ENCODE peak calls at places on chromosomes 12 and 14, in ten cellular contexts. Y is mesenchymal stem cell; B is Panc1; H is astrocyte; U is foreskin fibroblast; K is GM23248; P is AG04449; A is mucosa of descending colon; R is CD8-positive, alpha-beta memory T cell; Q is PC-3. J is an unnamed sample.

GRCh38 chr12:66166561-66166960 is 3.2 kb downstream of the TMBIM4 start:
- DNase-seq in H (no peak), K (no peak), R (no peak), A (no peak), Y (no peak), P (no peak), U (no peak), B (no peak), Q (no peak), J (no peak)

GRCh38 chr12:131137009-131137835 is 183.5 kb downstream of the ADGRD1 start:
- DNase-seq in P (no peak), R (no peak), A (no peak), H (no peak), B (no peak), Y (no peak), U (no peak), Q (no peak), K (no peak), J (no peak)

GRCh38 chr14:64198486-64198885 is 95.7 kb downstream of the ESR2 start:
- DNase-seq in U (no peak), Y (no peak), R (no peak), B (no peak), A (no peak), P (no peak), Q (no peak), K (no peak), H (no peak), J (no peak)

GRCh38 chr14:59189822-59190368 is 1.4 kb downstream of the DAAM1 start:
- DNase-seq in K (peak), P (peak), R (peak), B (peak), U (peak), A (peak), Q (peak), Y (peak), H (peak), J (peak)

GRCh38 chr12:31650927-31651326 is 8.6 kb upstream of the ETFBKMT start:
- DNase-seq in U (peak), H (no peak), Y (peak), R (no peak), A (no peak), B (no peak), Q (no peak), K (no peak), P (no peak), J (no peak)

GRCh38 chr14:32728957-32729356 is 209.7 kb upstream of the NPAS3 start:
- DNase-seq in B (no peak), A (no peak), H (no peak), P (no peak), Y (peak), U (no peak), K (no peak), Q (no peak), R (no peak), J (no peak)

GRCh38 chr14:99427632-99428315 is 52.9 kb downstream of the SETD3 start:
- DNase-seq in A (no peak), Q (no peak), R (no peak), B (no peak), P (peak), Y (peak), K (peak), H (peak), U (peak), J (no peak)

GRCh38 chr14:96574633-96575191 is 72.5 kb downstream of the PAPOLA start:
- DNase-seq in P (peak), R (no peak), B (no peak), Y (no peak), U (peak), H (peak), K (peak), Q (peak), A (no peak), J (peak)

GRCh38 chr12:42741771-42742510 is 152.4 kb upstream of the PRICKLE1 start:
- DNase-seq in R (no peak), K (peak), P (no peak), A (no peak), Q (peak), U (peak), Y (peak), B (no peak), H (peak), J (peak)

GRCh38 chr12:124720019-124720686 is 143.5 kb downstream of the SCARB1 start:
- DNase-seq in H (peak), K (peak), P (no peak), A (no peak), U (peak), B (no peak), Q (peak), R (no peak), Y (peak), J (peak)

GRCh38 chr14:79809849-79810612 is 401.3 kb downstream of the DIO2 start:
- DNase-seq in P (no peak), Y (peak), H (no peak), K (peak), U (no peak), R (no peak), B (no peak), Q (peak), A (no peak), J (peak)

GRCh38 chr12:15918066-15918465 is 6.9 kb downstream of the DERA start:
- DNase-seq in A (no peak), B (no peak), P (no peak), H (no peak), K (no peak), Y (no peak), R (no peak), Q (no peak), U (no peak), J (no peak)

GRCh38 chr14:29892327-29892726 is 35.3 kb downstream of the PRKD1 start:
- DNase-seq in Y (no peak), K (peak), R (no peak), H (peak), P (no peak), B (no peak), A (no peak), Q (peak), U (no peak), J (peak)

GRCh38 chr12:94678396-94678795 is 28.0 kb upstream of the TMCC3 start:
- DNase-seq in B (no peak), R (no peak), A (no peak), H (no peak), K (no peak), P (no peak), Y (no peak), Q (no peak), U (no peak), J (no peak)

GRCh38 chr12:65876898-65877721 is 52.8 kb downstream of the HMGA2 start:
- DNase-seq in A (no peak), Y (peak), Q (peak), R (no peak), H (peak), K (no peak), P (no peak), B (no peak), U (peak), J (peak)

GRCh38 chr12:92784795-92785562 is 82.2 kb downstream of the PLEKHG7 start:
- DNase-seq in U (peak), B (peak), H (peak), K (peak), Y (peak), Q (peak), P (peak), R (no peak), A (no peak), J (peak)

GRCh38 chr12:28021704-28022103 is 49.2 kb upstream of the PTHLH start:
- DNase-seq in Y (no peak), H (no peak), K (no peak), B (peak), A (no peak), P (no peak), Q (peak), R (no peak), U (no peak), J (no peak)

DNA sequence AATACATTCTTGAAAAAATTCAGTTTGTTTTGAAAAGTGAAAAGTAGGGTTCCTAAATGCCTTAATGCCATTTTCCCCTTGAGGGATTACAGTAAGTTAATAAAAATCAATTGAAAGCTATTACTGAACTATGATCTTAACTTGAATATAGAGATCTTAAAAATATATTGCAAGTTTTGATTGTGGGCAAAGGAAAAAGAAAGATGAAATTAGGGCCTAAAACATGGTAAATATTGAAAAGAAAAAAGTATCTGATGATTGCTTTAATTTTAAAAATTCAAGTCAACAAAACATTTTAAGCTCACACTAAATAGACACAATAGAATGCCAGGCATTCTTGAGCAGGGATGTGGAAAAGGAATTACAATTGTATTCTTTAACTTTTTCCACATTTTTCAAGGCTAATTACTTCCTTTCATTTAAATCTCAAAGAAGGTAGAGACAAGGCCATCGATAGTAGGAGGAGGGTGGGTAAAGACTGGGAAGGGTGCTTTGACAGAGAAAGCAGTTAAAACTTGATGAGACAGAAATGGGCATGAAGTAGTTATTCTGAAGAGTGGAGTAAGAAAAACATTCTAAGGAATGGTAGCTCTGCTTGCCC is 294.4 kb downstream of the NELL2 start:
- DNase-seq in P (no peak), Q (no peak), Y (no peak), H (no peak), B (no peak), U (no peak), R (no peak), A (no peak), K (no peak), J (no peak)
- H3K4me3 ChIP-seq in P (no peak), Q (no peak), Y (no peak), H (no peak), B (no peak), U (no peak), R (no peak), A (no peak), K (no peak), J (no peak)

DNA sequence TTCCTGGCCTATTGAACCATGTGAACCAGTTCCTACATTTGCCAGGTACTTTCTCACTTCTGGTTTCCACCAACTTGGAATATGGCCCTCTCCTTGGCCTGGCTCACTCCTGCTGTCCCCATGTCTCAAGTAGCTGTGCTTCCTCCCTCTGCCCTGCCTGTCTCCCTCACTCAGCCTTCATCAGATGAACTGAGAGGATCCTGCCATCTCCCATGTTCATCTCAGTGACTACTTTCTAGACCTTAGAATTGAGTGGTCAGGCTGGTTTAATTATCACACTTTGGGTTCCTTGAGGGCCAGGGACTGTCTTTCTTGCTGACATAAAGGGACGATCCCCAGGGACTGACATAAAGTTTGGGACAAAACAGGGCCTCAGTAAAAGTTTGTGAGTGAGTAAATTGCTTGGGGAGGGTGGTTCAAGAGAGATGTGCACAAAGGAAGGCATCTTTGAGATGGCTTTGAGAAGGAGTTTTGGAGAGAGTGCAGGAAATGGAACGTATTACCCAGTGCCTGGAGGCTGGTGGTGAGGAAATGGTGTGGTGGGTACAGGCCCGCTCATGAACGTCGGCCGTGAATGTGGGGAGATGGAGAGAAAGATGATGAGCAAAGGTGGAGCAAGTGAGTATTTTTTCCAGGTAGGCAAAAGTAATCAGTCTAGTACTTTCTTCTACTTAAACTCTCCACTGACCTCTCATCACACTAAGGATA is 20.8 kb downstream of the DYRK2 start:
- DNase-seq in U (no peak), R (no peak), A (no peak), B (no peak), P (no peak), Q (no peak), H (no peak), Y (no peak), K (no peak), J (no peak)
- H3K4me3 ChIP-seq in U (no peak), R (no peak), A (no peak), B (no peak), P (no peak), Q (no peak), H (no peak), Y (no peak), K (no peak), J (no peak)

DNA sequence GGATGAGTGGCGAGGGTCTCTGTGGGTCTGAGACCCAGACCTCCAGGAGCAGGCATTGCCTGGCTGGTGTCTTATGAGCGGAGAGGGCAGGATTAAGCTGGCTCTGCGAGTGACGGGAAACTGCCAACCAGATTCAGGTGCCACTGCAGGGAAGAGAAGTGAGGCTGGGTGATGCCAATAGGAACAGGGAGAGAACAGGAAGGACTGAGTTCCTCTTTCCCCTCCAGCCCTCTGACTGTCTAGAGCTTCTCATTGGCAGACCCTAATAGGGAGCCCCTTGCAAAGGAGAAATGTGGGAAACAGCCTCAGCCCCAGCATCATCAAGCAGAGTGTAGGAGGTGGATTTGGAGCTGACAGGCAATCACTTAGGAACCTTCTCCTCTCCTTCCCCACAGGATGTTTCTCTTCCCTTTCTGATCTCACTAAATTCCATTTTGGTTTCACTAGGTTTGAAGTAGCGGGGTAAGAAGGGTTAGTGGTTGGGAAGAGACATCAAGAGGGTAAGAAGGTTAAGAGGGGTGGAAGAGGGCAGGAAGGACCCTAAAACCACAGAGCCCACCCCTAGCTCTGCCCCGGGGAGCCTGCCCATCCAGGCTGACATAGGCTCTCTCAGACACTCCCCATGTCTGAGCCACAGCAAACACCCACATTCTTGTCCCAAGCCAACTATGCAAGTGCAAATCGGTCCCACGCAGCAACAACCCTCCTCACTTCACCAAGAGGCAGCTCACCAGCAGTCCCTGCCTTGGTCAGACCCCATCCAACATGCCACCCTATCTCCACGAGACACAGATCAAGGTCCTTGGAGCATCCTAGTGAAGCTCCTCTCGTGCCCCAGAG is 111.1 kb downstream of the STAB2 start:
- DNase-seq in A (no peak), U (no peak), B (no peak), P (no peak), H (no peak), R (no peak), Y (no peak), K (no peak), Q (no peak), J (no peak)
- H3K4me3 ChIP-seq in A (no peak), U (no peak), B (no peak), P (no peak), H (no peak), R (no peak), Y (no peak), K (no peak), Q (no peak), J (no peak)

GRCh38 chr14:22546722-22547071 is 42.3 kb downstream of the DAD1 start:
- DNase-seq in K (no peak), U (no peak), Y (no peak), A (no peak), Q (no peak), B (no peak), H (no peak), R (no peak), P (no peak), J (no peak)

GRCh38 chr14:22547309-22547947 is 41.6 kb downstream of the DAD1 start:
- DNase-seq in R (no peak), B (no peak), K (peak), P (no peak), Y (peak), Q (no peak), H (no peak), U (peak), A (no peak), J (no peak)

GRCh38 chr14:22549304-22549962 is 39.6 kb downstream of the DAD1 start:
- DNase-seq in Y (no peak), K (no peak), P (no peak), Q (no peak), R (no peak), A (no peak), H (no peak), U (no peak), B (no peak), J (no peak)

GRCh38 chr14:22549981-22550670 is 38.9 kb downstream of the DAD1 start:
- DNase-seq in K (no peak), A (no peak), B (no peak), R (peak), P (no peak), H (peak), U (no peak), Y (no peak), Q (peak), J (peak)

DNA sequence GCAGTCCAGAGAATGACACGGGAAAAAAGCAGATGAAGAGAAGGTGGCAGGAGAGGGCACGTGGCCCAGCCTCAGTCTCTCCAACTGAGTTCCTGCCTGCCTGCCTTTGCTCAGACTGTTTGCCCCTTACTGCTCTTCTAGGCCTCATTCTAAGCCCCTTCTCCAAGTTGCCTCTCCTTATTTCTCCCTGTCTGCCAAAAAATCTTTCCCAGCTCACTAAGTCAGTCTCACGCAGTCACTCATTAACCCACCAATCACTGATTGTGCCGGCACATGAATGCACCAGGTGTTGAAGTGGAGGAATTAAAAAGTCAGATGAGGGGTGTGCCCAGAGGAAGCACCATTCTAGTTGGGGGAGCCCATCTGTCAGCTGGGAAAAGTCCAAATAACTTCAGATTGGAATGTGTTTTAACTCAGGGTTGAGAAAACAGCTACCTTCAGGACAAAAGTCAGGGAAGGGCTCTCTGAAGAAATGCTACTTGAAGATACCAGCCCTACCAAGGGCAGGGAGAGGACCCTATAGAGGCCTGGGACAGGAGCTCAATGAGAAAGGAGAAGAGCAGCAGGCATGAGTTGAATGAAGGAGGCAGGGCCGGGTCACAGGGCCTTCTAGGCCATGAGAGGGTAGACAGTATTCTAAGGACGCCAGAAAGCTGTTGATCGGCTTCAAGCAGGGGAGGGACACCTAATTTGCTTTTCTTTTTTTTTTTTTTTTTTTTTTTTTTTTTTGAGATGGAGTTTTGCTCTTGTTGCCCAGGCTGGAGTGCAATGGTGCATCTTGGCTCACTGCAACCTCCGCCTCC is 40.9 kb downstream of the DAD1 start:
- DNase-seq in B (no peak), P (no peak), Q (no peak), U (no peak), K (no peak), R (no peak), A (no peak), H (no peak), Y (no peak), J (no peak)
- H3K4me3 ChIP-seq in B (no peak), P (no peak), Q (no peak), U (no peak), K (no peak), R (peak), A (no peak), H (no peak), Y (no peak), J (no peak)

GRCh38 chr12:53624453-53624852 is 1.7 kb downstream of the ATF7 start:
- DNase-seq in A (no peak), B (no peak), Q (no peak), U (no peak), H (no peak), R (no peak), K (peak), Y (peak), P (no peak), J (peak)
- H3K4me3 ChIP-seq in A (no peak), B (peak), Q (peak), U (peak), H (peak), R (no peak), K (peak), Y (peak), P (peak), J (peak)

GRCh38 chr12:114666746-114667668 is 17.0 kb downstream of the TBX3 start:
- DNase-seq in R (no peak), Y (peak), K (no peak), A (peak), B (no peak), P (no peak), Q (peak), U (no peak), H (no peak), J (no peak)

GRCh38 chr12:114665411-114666181 is 18.4 kb downstream of the TBX3 start:
- DNase-seq in K (no peak), B (no peak), R (no peak), P (no peak), Q (peak), Y (peak), H (no peak), U (no peak), A (no peak), J (no peak)

GRCh38 chr12:114667669-114668150 is 16.3 kb downstream of the TBX3 start:
- DNase-seq in H (no peak), Q (no peak), Y (no peak), K (no peak), R (no peak), U (no peak), A (no peak), P (no peak), B (no peak), J (no peak)

GRCh38 chr12:114662512-114663177 is 21.3 kb downstream of the TBX3 start:
- DNase-seq in B (peak), Y (peak), K (peak), H (peak), A (peak), Q (peak), U (peak), R (peak), P (peak), J (peak)

GRCh38 chr12:114664661-114665320 is 19.2 kb downstream of the TBX3 start:
- DNase-seq in B (no peak), H (no peak), Y (no peak), A (no peak), R (no peak), U (no peak), K (no peak), Q (peak), P (no peak), J (no peak)
- H3K4me3 ChIP-seq in B (no peak), H (peak), Y (peak), A (no peak), R (no peak), U (peak), K (no peak), Q (peak), P (no peak), J (peak)

GRCh38 chr14:24338843-24339242 is 948 bp downstream of the RIPK3 start:
- DNase-seq in K (no peak), A (no peak), B (no peak), Q (no peak), R (no peak), H (no peak), P (no peak), U (no peak), Y (no peak), J (no peak)
- H3K4me3 ChIP-seq in K (peak), A (no peak), B (no peak), Q (no peak), R (peak), H (no peak), P (no peak), U (peak), Y (peak), J (no peak)